ENCODE peak calls at places on chromosomes 7 and 10, in seven cellular contexts. One of them, this sample, is unnamed.

GRCh38 chr7:99579956-99580777 is 17.9 kb upstream of the TMEM225B start:
- DNase-seq in ureter: no peak
- DNase-seq in Caco-2: peak
- DNase-seq in adrenal gland: peak
- DNase-seq in T-helper 22 cell: peak
- DNase-seq in left cardiac atrium: peak
- DNase-seq in stimulated activated CD4-positive, alpha-beta T cell treated with anti-CD3 and anti-CD28 coated beads, TNF-alpha, amount 100 ng/mL, for 48 hours: no peak
- DNase-seq in this sample: peak

GRCh38 chr7:113122657-113123252 is 4.4 kb upstream of the SMIM30 start:
- DNase-seq in left cardiac atrium: no peak
- DNase-seq in adrenal gland: no peak
- DNase-seq in Caco-2: no peak
- DNase-seq in stimulated activated CD4-positive, alpha-beta T cell treated with anti-CD3 and anti-CD28 coated beads, TNF-alpha, amount 100 ng/mL, for 48 hours: no peak
- DNase-seq in T-helper 22 cell: no peak
- DNase-seq in ureter: no peak
- DNase-seq in this sample: no peak

GRCh38 chr7:114051871-114052324 is 133.1 kb upstream of the PPP1R3A start:
- DNase-seq in adrenal gland: no peak
- DNase-seq in ureter: no peak
- DNase-seq in T-helper 22 cell: no peak
- DNase-seq in Caco-2: no peak
- DNase-seq in left cardiac atrium: no peak
- DNase-seq in stimulated activated CD4-positive, alpha-beta T cell treated with anti-CD3 and anti-CD28 coated beads, TNF-alpha, amount 100 ng/mL, for 48 hours: no peak
- DNase-seq in this sample: no peak

GRCh38 chr7:45236666-45237065 is 79.1 kb downstream of the RAMP3 start:
- DNase-seq in T-helper 22 cell: no peak
- DNase-seq in stimulated activated CD4-positive, alpha-beta T cell treated with anti-CD3 and anti-CD28 coated beads, TNF-alpha, amount 100 ng/mL, for 48 hours: no peak
- DNase-seq in ureter: no peak
- DNase-seq in left cardiac atrium: no peak
- DNase-seq in Caco-2: no peak
- DNase-seq in adrenal gland: no peak
- DNase-seq in this sample: no peak

GRCh38 chr10:9792181-9792580 is 1225.5 kb upstream of the CELF2 start:
- DNase-seq in T-helper 22 cell: no peak
- DNase-seq in adrenal gland: no peak
- DNase-seq in stimulated activated CD4-positive, alpha-beta T cell treated with anti-CD3 and anti-CD28 coated beads, TNF-alpha, amount 100 ng/mL, for 48 hours: no peak
- DNase-seq in ureter: no peak
- DNase-seq in left cardiac atrium: no peak
- DNase-seq in Caco-2: no peak
- DNase-seq in this sample: no peak

GRCh38 chr10:46226232-46226631 is 60.6 kb upstream of the ANTXRL start:
- DNase-seq in adrenal gland: no peak
- DNase-seq in left cardiac atrium: peak
- DNase-seq in Caco-2: no peak
- DNase-seq in stimulated activated CD4-positive, alpha-beta T cell treated with anti-CD3 and anti-CD28 coated beads, TNF-alpha, amount 100 ng/mL, for 48 hours: no peak
- DNase-seq in T-helper 22 cell: no peak
- DNase-seq in ureter: no peak
- DNase-seq in this sample: no peak

GRCh38 chr10:69394020-69394419 is 22.7 kb downstream of the TACR2 start:
- DNase-seq in stimulated activated CD4-positive, alpha-beta T cell treated with anti-CD3 and anti-CD28 coated beads, TNF-alpha, amount 100 ng/mL, for 48 hours: no peak
- DNase-seq in ureter: no peak
- DNase-seq in T-helper 22 cell: no peak
- DNase-seq in Caco-2: no peak
- DNase-seq in adrenal gland: no peak
- DNase-seq in left cardiac atrium: no peak
- DNase-seq in this sample: no peak

GRCh38 chr7:31172071-31172470 is 120.0 kb downstream of the ADCYAP1R1 start:
- DNase-seq in ureter: no peak
- DNase-seq in stimulated activated CD4-positive, alpha-beta T cell treated with anti-CD3 and anti-CD28 coated beads, TNF-alpha, amount 100 ng/mL, for 48 hours: no peak
- DNase-seq in Caco-2: no peak
- DNase-seq in left cardiac atrium: no peak
- DNase-seq in adrenal gland: no peak
- DNase-seq in T-helper 22 cell: no peak
- DNase-seq in this sample: no peak

GRCh38 chr10:127907411-127908105 is 655 bp downstream of the PTPRE start:
- DNase-seq in adrenal gland: peak
- DNase-seq in T-helper 22 cell: no peak
- DNase-seq in stimulated activated CD4-positive, alpha-beta T cell treated with anti-CD3 and anti-CD28 coated beads, TNF-alpha, amount 100 ng/mL, for 48 hours: no peak
- DNase-seq in ureter: no peak
- DNase-seq in Caco-2: peak
- DNase-seq in left cardiac atrium: peak
- DNase-seq in this sample: peak

GRCh38 chr10:49567810-49568209 is 28.9 kb upstream of the ERCC6 start:
- DNase-seq in ureter: no peak
- DNase-seq in left cardiac atrium: no peak
- DNase-seq in Caco-2: no peak
- DNase-seq in stimulated activated CD4-positive, alpha-beta T cell treated with anti-CD3 and anti-CD28 coated beads, TNF-alpha, amount 100 ng/mL, for 48 hours: no peak
- DNase-seq in T-helper 22 cell: no peak
- DNase-seq in adrenal gland: no peak
- DNase-seq in this sample: no peak

This sample was measured in lung.